ENCODE peak calls at places on chromosomes 4 and X, in five cellular contexts. One of them, this sample, is unnamed.

GRCh38 chr4:110344165-110344564 is 131.8 kb upstream of the ENPEP start:
- DNase-seq in tibial artery: no peak
- DNase-seq in trophoblast cell: no peak
- DNase-seq in HCT116: peak; percentile 3
- DNase-seq in upper lobe of right lung: no peak
- DNase-seq in this sample: no peak

GRCh38 chr4:33725861-33726260 is 2518.5 kb downstream of the ARAP2 start:
- DNase-seq in upper lobe of right lung: no peak
- DNase-seq in tibial artery: no peak
- DNase-seq in HCT116: no peak
- DNase-seq in trophoblast cell: no peak
- DNase-seq in this sample: no peak

GRCh38 chr4:8645753-8646124 is 53.2 kb downstream of the CPZ start:
- DNase-seq in tibial artery: no peak
- DNase-seq in upper lobe of right lung: peak; percentile 51
- DNase-seq in trophoblast cell: no peak
- DNase-seq in HCT116: no peak
- DNase-seq in this sample: no peak

GRCh38 chrX:9598344-9598743 is 133.5 kb downstream of the TBL1X start:
- DNase-seq in tibial artery: no peak
- DNase-seq in upper lobe of right lung: no peak
- DNase-seq in HCT116: no peak
- DNase-seq in trophoblast cell: no peak
- DNase-seq in this sample: no peak

GRCh38 chr4:32858971-32859370 is 2138.8 kb downstream of the PCDH7 start:
- DNase-seq in HCT116: peak; percentile 56
- DNase-seq in tibial artery: no peak
- DNase-seq in trophoblast cell: no peak
- DNase-seq in upper lobe of right lung: no peak
- DNase-seq in this sample: no peak

GRCh38 chrX:154305481-154306205 is 10.0 kb downstream of the TKTL1 start:
- DNase-seq in trophoblast cell: no peak
- DNase-seq in upper lobe of right lung: no peak
- DNase-seq in tibial artery: no peak
- DNase-seq in HCT116: no peak
- DNase-seq in this sample: no peak

GRCh38 chr4:172791841-172792240 is 376.8 kb upstream of the GALNT7 start:
- DNase-seq in HCT116: no peak
- DNase-seq in upper lobe of right lung: no peak
- DNase-seq in tibial artery: no peak
- DNase-seq in trophoblast cell: peak; percentile 52
- DNase-seq in this sample: no peak

GRCh38 chr4:120000591-120001296 is 65.9 kb downstream of the MAD2L1 start:
- DNase-seq in HCT116: no peak
- DNase-seq in upper lobe of right lung: no peak
- DNase-seq in tibial artery: no peak
- DNase-seq in trophoblast cell: peak; percentile 2
- DNase-seq in this sample: no peak

GRCh38 chrX:29470029-29470428 is 745.3 kb upstream of the MAGEB2 start:
- DNase-seq in upper lobe of right lung: no peak
- DNase-seq in trophoblast cell: no peak
- DNase-seq in tibial artery: no peak
- DNase-seq in HCT116: peak; percentile 33
- DNase-seq in this sample: no peak

GRCh38 chr4:138035781-138036258 is 206.3 kb downstream of the SLC7A11 start:
- DNase-seq in upper lobe of right lung: no peak
- DNase-seq in trophoblast cell: peak; percentile 8
- DNase-seq in tibial artery: no peak
- DNase-seq in HCT116: peak; percentile 53
- DNase-seq in this sample: no peak

GRCh38 chr4:186342582-186342981 is 76.6 kb downstream of the F11 start:
- DNase-seq in HCT116: no peak
- DNase-seq in tibial artery: no peak
- DNase-seq in upper lobe of right lung: no peak
- DNase-seq in trophoblast cell: no peak
- DNase-seq in this sample: no peak

GRCh38 chrX:11064851-11065600 is 46.1 kb upstream of the HCCS start:
- DNase-seq in tibial artery: no peak
- DNase-seq in upper lobe of right lung: no peak
- DNase-seq in HCT116: no peak
- DNase-seq in trophoblast cell: peak; percentile 18
- DNase-seq in this sample: no peak

GRCh38 chr4:173362666-173363065 is 8.1 kb upstream of the SAP30 start:
- DNase-seq in trophoblast cell: no peak
- DNase-seq in HCT116: no peak
- DNase-seq in upper lobe of right lung: no peak
- DNase-seq in tibial artery: no peak
- DNase-seq in this sample: no peak

GRCh38 chrX:47235691-47236103 is 2.9 kb downstream of the USP11 start:
- DNase-seq in HCT116: no peak
- DNase-seq in trophoblast cell: no peak
- DNase-seq in tibial artery: no peak
- DNase-seq in upper lobe of right lung: no peak
- DNase-seq in this sample: no peak

GRCh38 chr4:142334931-142335330 is 511.2 kb downstream of the INPP4B start:
- DNase-seq in HCT116: no peak
- DNase-seq in trophoblast cell: no peak
- DNase-seq in upper lobe of right lung: no peak
- DNase-seq in tibial artery: no peak
- DNase-seq in this sample: no peak

GRCh38 chrX:91414710-91415109 is 19.9 kb upstream of the PABPC5 start:
- DNase-seq in tibial artery: no peak
- DNase-seq in upper lobe of right lung: no peak
- DNase-seq in trophoblast cell: no peak
- DNase-seq in HCT116: no peak
- DNase-seq in this sample: no peak

GRCh38 chr4:3042226-3042625 is 32.1 kb downstream of the HTT-AS start:
- DNase-seq in tibial artery: no peak
- DNase-seq in upper lobe of right lung: no peak
- DNase-seq in trophoblast cell: no peak
- DNase-seq in HCT116: no peak
- DNase-seq in this sample: no peak

GRCh38 chr4:3039706-3040366 is 34.5 kb downstream of the HTT-AS start:
- DNase-seq in upper lobe of right lung: no peak
- DNase-seq in HCT116: no peak
- DNase-seq in trophoblast cell: no peak
- DNase-seq in tibial artery: no peak
- DNase-seq in this sample: no peak

GRCh38 chr4:3043272-3044020 is 30.9 kb downstream of the HTT-AS start:
- DNase-seq in upper lobe of right lung: no peak
- DNase-seq in trophoblast cell: no peak
- DNase-seq in tibial artery: no peak
- DNase-seq in HCT116: no peak
- DNase-seq in this sample: no peak

GRCh38 chr4:3040447-3041191 is 33.7 kb downstream of the HTT-AS start:
- DNase-seq in tibial artery: no peak
- DNase-seq in upper lobe of right lung: no peak
- DNase-seq in trophoblast cell: no peak
- DNase-seq in HCT116: no peak
- DNase-seq in this sample: no peak

GRCh38 chr4:3041192-3042142 is 32.9 kb downstream of the HTT-AS start:
- DNase-seq in trophoblast cell: peak; percentile 98
- DNase-seq in upper lobe of right lung: peak; percentile 86
- DNase-seq in HCT116: no peak
- DNase-seq in tibial artery: peak; percentile 79
- DNase-seq in this sample: peak; percentile 86
- H3K4me3 ChIP-seq in trophoblast cell: peak overlapping the region; percentile 8
- H3K4me3 ChIP-seq in upper lobe of right lung: peak overlapping the region; percentile 60
- H3K4me3 ChIP-seq in HCT116: no peak overlapping the region
- H3K4me3 ChIP-seq in tibial artery: peak overlapping the region; percentile 52
- H3K4me3 ChIP-seq in this sample: peak overlapping the region; percentile 1

DNA sequence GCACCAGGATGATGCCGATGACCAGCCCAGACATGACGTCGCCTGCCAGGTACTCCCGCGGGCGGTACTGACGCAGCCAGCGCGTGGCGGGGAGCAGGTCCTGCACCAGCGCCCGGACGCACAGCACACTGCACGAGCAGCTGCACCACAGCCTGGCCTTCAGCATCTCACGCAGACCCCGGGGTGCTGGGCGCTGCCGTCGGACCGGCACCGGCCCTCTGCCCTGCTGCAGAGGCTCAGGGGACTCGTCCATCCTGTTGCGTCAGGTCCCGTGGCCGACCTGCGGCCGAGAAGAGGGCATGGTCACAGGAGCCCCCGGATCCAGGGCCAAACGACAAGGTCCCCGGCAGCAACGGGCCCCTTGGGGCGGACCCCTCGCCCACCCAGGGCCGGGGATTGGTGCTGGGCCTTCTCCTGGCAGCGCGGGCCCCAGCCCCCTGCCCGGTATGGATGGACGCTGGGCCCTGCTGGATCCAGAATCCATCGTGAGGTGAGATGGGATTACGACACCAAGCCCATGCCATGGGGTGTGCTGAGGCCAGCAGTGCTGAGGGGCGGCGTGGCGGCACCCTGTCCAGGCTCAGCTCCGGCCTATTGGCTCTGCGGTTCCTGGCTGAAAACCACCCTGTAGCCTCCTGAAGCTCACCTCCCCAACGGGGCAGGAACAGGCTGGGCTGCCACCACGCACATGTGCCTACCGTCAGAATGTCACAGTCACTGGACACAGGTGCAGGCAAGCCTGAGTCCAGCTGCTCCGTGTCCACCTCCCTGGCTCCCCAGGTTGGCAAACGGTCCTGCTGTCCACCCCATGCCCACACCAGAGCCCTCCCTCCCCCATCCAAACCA is 1.5 kb downstream of the SLC26A1 start:
- DNase-seq in upper lobe of right lung: no peak
- DNase-seq in trophoblast cell: peak; percentile 87
- DNase-seq in tibial artery: no peak
- DNase-seq in HCT116: no peak
- DNase-seq in this sample: no peak
- H3K27ac ChIP-seq in upper lobe of right lung: peak overlapping the region; percentile 86
- H3K27ac ChIP-seq in trophoblast cell: no peak overlapping the region
- H3K27ac ChIP-seq in tibial artery: no peak overlapping the region
- H3K27ac ChIP-seq in HCT116: peak overlapping the region; percentile 53
- H3K27ac ChIP-seq in this sample: no peak overlapping the region

GRCh38 chrX:120308558-120308957 is 2.7 kb downstream of the TMEM255A start:
- DNase-seq in HCT116: no peak
- DNase-seq in upper lobe of right lung: no peak
- DNase-seq in tibial artery: no peak
- DNase-seq in trophoblast cell: no peak
- DNase-seq in this sample: no peak
- H3K27me3 ChIP-seq in HCT116: no peaks in the 10 kb centered on the region
- H3K27me3 ChIP-seq in upper lobe of right lung: no peaks in the 10 kb centered on the region
- H3K27me3 ChIP-seq in tibial artery: no peaks in the 10 kb centered on the region
- H3K27me3 ChIP-seq in trophoblast cell: peaks cover 19% of the 10 kb centered on the region
- H3K27me3 ChIP-seq in this sample: peaks cover 1% of the 10 kb centered on the region

DNA sequence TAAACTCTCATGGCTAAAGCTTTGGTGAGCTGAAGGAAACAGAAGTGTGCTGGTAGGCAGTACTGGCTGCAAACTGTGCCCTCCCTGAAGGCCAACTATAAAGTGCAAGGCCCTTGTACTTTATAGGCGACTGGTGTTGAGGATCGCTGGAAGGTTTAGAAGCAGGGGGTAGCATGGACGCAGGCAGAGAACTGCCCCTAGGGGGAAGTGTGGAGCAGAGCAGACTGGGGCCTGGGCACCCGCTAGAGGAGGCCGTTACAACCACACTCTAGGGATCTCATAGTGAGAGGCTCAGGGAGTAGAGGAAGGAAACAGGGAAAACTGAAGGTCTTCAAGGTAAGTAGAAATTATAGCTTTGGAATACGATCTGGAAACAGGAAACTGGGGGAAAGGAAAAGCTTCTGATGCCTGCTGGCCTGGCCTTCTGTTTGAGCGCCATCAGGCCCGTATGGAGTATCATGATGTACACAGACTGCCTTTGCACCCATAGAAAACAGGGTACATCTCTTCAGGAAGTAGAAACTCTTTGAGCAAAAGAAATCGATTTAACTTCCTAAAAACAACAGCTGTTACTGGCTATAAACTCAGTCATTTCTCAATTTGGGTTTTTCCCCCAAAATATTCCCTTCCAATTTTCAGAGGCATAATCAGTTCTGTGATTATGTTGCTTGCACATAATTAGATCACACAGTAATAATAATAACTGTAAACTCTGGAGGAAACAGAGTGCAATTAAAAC is 23.9 kb upstream of the TMSB4X start:
- DNase-seq in upper lobe of right lung: peak; percentile 69
- DNase-seq in tibial artery: no peak
- DNase-seq in trophoblast cell: no peak
- DNase-seq in HCT116: no peak
- DNase-seq in this sample: peak; percentile 74
- H3K4me3 ChIP-seq in upper lobe of right lung: peak overlapping the region; percentile 1
- H3K4me3 ChIP-seq in tibial artery: no peak overlapping the region
- H3K4me3 ChIP-seq in trophoblast cell: no peak overlapping the region
- H3K4me3 ChIP-seq in HCT116: no peak overlapping the region
- H3K4me3 ChIP-seq in this sample: no peak overlapping the region

GRCh38 chr4:113975578-113975977 is 3.9 kb downstream of the ARSJ start:
- DNase-seq in upper lobe of right lung: no peak
- DNase-seq in trophoblast cell: no peak
- DNase-seq in tibial artery: no peak
- DNase-seq in HCT116: no peak
- DNase-seq in this sample: no peak

GRCh38 chr4:113978561-113979156 is 788 bp downstream of the ARSJ start:
- DNase-seq in upper lobe of right lung: peak; percentile 58
- DNase-seq in tibial artery: no peak
- DNase-seq in HCT116: no peak
- DNase-seq in trophoblast cell: no peak
- DNase-seq in this sample: peak; percentile 74

GRCh38 chr4:113978105-113978504 is 1.3 kb downstream of the ARSJ start:
- DNase-seq in trophoblast cell: no peak
- DNase-seq in HCT116: no peak
- DNase-seq in tibial artery: no peak
- DNase-seq in upper lobe of right lung: no peak
- DNase-seq in this sample: no peak

GRCh38 chr4:113979157-113979972 is at the start of gene ARSJ:
- DNase-seq in tibial artery: peak; percentile 80
- DNase-seq in trophoblast cell: no peak
- DNase-seq in upper lobe of right lung: peak; percentile 82
- DNase-seq in HCT116: peak; percentile 32
- DNase-seq in this sample: peak; percentile 92

DNA sequence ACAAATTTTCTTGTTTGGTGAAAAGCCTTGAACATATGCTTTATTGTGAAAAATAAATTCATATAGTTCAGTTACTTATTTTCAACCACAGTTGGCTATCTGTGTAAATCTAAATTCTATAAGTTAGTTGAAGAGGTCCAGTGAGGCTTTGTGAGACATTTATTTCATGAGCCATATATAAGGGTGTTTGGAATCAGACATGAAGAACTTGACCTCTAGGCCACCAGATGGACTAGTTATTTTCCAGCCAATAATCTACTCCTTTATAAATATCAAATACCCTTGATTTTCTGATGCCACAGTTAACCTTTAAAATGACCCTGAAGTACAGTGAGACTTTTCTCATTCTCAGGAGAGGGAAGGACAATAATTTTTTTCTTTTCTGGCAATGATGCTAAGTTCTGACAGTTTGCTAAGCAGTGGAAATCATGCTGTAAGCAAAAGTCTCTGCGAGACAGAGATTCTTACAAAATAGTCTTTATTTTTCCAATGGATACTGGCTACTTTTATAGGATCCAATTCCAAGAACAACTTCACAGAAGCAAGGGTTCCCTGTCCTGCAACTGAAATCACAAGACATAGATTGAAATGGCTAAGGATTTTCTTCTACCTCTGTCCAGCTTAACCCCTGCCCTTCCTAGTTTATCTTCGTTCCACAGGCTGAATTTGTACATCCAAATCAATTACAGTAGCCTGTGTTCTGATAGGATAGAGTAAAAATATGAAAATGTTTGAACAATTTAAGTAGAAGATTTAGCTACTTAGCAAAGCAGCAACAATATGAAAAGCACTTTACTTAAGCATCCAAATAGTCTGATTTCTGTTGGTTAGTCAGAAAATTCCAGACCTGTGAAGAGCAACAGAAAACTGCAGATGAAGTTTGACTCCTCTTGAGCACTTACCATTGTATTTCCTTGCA is 2.3 kb downstream of the ARSJ start:
- DNase-seq in tibial artery: no peak
- DNase-seq in upper lobe of right lung: no peak
- DNase-seq in trophoblast cell: no peak
- DNase-seq in HCT116: no peak
- DNase-seq in this sample: no peak
- H3K27ac ChIP-seq in tibial artery: peak overlapping the region; percentile 96
- H3K27ac ChIP-seq in upper lobe of right lung: peak overlapping the region; percentile 15
- H3K27ac ChIP-seq in trophoblast cell: no peak overlapping the region
- H3K27ac ChIP-seq in HCT116: no peak overlapping the region
- H3K27ac ChIP-seq in this sample: peak overlapping the region; percentile 36

This sample was measured in aorta.